ENCODE peak calls at places on chromosomes 3 and 15, in four cellular contexts. One of them, this sample, is unnamed.

GRCh38 chr15:62928242-62928995 is 114.1 kb upstream of the TPM1 start:
- DNase-seq in K562: peak
- DNase-seq in SK-N-SH: peak
- DNase-seq in GM12878: no peak
- DNase-seq in this sample: no peak

GRCh38 chr15:60729850-60730458 is 251.0 kb upstream of the ICE2 start:
- DNase-seq in K562: no peak
- DNase-seq in SK-N-SH: no peak
- DNase-seq in GM12878: no peak
- DNase-seq in this sample: no peak

GRCh38 chr15:25846377-25846776 is 16.8 kb downstream of the ATP10A start:
- DNase-seq in K562: no peak
- DNase-seq in SK-N-SH: no peak
- DNase-seq in GM12878: no peak
- DNase-seq in this sample: no peak

GRCh38 chr3:18233987-18234716 is 191.0 kb downstream of the SATB1 start:
- DNase-seq in K562: no peak
- DNase-seq in SK-N-SH: no peak
- DNase-seq in GM12878: no peak
- DNase-seq in this sample: no peak

GRCh38 chr3:51340311-51340829 is 44.7 kb upstream of the MANF start:
- DNase-seq in K562: no peak
- DNase-seq in SK-N-SH: no peak
- DNase-seq in GM12878: no peak
- DNase-seq in this sample: no peak

GRCh38 chr3:125594581-125595011 is 701 bp downstream of the OSBPL11 start:
- DNase-seq in K562: no peak
- DNase-seq in SK-N-SH: peak
- DNase-seq in GM12878: no peak
- DNase-seq in this sample: no peak

GRCh38 chr3:7630925-7631324 is 770.0 kb downstream of the GRM7 start:
- DNase-seq in K562: no peak
- DNase-seq in SK-N-SH: peak
- DNase-seq in GM12878: no peak
- DNase-seq in this sample: peak

GRCh38 chr15:45796433-45796832 is 161.6 kb downstream of the SQOR start:
- DNase-seq in K562: no peak
- DNase-seq in SK-N-SH: no peak
- DNase-seq in GM12878: no peak
- DNase-seq in this sample: no peak

GRCh38 chr15:35979608-35980007 is 433.6 kb upstream of the DPH6 start:
- DNase-seq in K562: no peak
- DNase-seq in SK-N-SH: no peak
- DNase-seq in GM12878: no peak
- DNase-seq in this sample: no peak

GRCh38 chr15:66841953-66842681 is 140.1 kb downstream of the SMAD6 start:
- DNase-seq in K562: peak
- DNase-seq in SK-N-SH: peak
- DNase-seq in GM12878: no peak
- DNase-seq in this sample: peak

GRCh38 chr15:89326316-89326715 is 8.3 kb downstream of the POLG start:
- DNase-seq in K562: no peak
- DNase-seq in SK-N-SH: no peak
- DNase-seq in GM12878: no peak
- DNase-seq in this sample: no peak

GRCh38 chr3:24373198-24373959 is 121.3 kb downstream of the THRB start:
- DNase-seq in K562: no peak
- DNase-seq in SK-N-SH: no peak
- DNase-seq in GM12878: no peak
- DNase-seq in this sample: no peak

GRCh38 chr3:178203650-178204049 is 332.6 kb upstream of the KCNMB2 start:
- DNase-seq in K562: no peak
- DNase-seq in SK-N-SH: no peak
- DNase-seq in GM12878: no peak
- DNase-seq in this sample: no peak

GRCh38 chr3:49867871-49868321 is 1.8 kb downstream of the CAMKV start:
- DNase-seq in K562: peak
- DNase-seq in SK-N-SH: no peak
- DNase-seq in GM12878: no peak
- DNase-seq in this sample: peak

GRCh38 chr3:160869825-160870224 is 113.8 kb downstream of the PPM1L start:
- DNase-seq in K562: no peak
- DNase-seq in SK-N-SH: peak
- DNase-seq in GM12878: no peak
- DNase-seq in this sample: no peak

GRCh38 chr3:116757310-116757709 is 47.7 kb downstream of the TUSC7 start:
- DNase-seq in K562: no peak
- DNase-seq in SK-N-SH: no peak
- DNase-seq in GM12878: no peak
- DNase-seq in this sample: no peak
- TF ChIP-seq USF1 in K562: no peak
- TF ChIP-seq USF1 in SK-N-SH: no peak
- TF ChIP-seq USF1 in GM12878: no peak
- TF ChIP-seq USF1 in this sample: no peak

GRCh38 chr3:141965471-141965870 is 89.0 kb downstream of the ATP1B3 start:
- DNase-seq in K562: no peak
- DNase-seq in SK-N-SH: no peak
- DNase-seq in GM12878: no peak
- DNase-seq in this sample: no peak

GRCh38 chr3:141959531-141959920 is 83.1 kb downstream of the ATP1B3 start:
- DNase-seq in K562: no peak
- DNase-seq in SK-N-SH: no peak
- DNase-seq in GM12878: no peak
- DNase-seq in this sample: no peak

GRCh38 chr3:141963301-141963700 is 86.9 kb downstream of the ATP1B3 start:
- DNase-seq in K562: no peak
- DNase-seq in SK-N-SH: no peak
- DNase-seq in GM12878: no peak
- DNase-seq in this sample: no peak

GRCh38 chr3:141959921-141960554 is 83.6 kb downstream of the ATP1B3 start:
- DNase-seq in K562: no peak
- DNase-seq in SK-N-SH: no peak
- DNase-seq in GM12878: no peak
- DNase-seq in this sample: no peak

DNA sequence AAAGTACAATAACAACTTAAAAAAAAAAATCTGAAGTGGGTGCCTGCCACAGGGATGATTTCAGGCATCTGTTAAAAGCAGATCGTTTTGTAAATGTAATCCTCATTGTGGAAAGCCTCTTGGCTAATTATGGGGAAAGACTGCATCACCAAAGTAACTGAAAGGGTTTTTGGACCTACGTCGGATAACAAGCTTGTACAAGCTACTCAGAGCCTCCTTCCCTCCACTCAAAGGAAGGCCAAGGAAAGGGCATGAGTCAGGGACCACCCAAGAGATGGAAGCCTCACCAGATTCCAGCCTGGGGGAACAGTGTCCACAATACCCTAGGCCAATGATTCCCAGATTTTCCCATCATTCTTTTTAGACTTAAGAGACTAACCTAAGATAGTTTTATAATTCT is 84.3 kb downstream of the ATP1B3 start:
- DNase-seq in K562: no peak
- DNase-seq in SK-N-SH: no peak
- DNase-seq in GM12878: no peak
- DNase-seq in this sample: no peak
- TF ChIP-seq MAX in K562: no peak
- TF ChIP-seq MAX in SK-N-SH: no peak
- TF ChIP-seq MAX in GM12878: no peak
- TF ChIP-seq MAX in this sample: no peak

DNA sequence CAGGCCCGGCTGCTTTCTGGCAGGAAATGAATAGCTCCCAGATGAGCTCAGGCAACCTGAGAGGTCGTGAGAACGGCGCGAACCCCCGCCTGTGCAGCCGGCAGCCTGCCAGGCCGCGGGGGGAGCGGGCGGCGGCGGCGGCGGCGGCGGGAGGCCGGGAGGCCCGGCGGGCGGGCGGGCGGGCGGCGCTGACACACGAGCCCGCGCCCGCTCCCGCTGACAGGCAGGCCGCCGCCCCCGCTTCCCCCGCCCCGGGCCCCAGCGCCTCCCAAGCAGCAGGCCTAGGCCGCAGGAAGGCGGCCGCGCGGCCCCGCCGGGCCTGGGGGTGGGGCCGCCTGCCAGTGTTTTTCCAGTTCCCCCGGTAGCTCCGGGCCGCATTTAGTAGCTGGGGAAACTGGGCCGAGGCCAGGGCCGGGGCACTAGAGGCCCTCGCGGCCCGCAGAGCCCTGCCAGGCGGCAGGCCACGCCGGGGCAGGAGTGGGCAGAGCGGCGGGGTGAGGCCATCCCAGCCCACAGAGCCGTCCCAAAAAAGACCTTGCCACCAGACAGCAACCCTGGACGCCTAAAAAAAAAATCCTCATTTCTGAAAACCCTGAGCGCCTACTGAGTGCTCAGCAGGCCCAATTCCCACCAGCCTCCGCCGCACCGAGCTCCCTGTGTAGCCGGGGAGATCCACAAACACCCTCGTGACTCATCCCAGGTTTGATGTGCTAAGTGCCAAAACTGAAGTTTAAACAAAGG is 5.6 kb downstream of the HES1 start:
- DNase-seq in K562: peak
- DNase-seq in SK-N-SH: peak
- DNase-seq in GM12878: no peak
- DNase-seq in this sample: peak
- TF ChIP-seq USF1 in K562: no peak
- TF ChIP-seq USF1 in SK-N-SH: no peak
- TF ChIP-seq USF1 in GM12878: no peak
- TF ChIP-seq USF1 in this sample: no peak

GRCh38 chr3:175479175-175479574 is 620.0 kb downstream of the NAALADL2 start:
- DNase-seq in K562: no peak
- DNase-seq in SK-N-SH: no peak
- DNase-seq in GM12878: no peak
- DNase-seq in this sample: no peak

GRCh38 chr3:175477651-175478224 is 618.6 kb downstream of the NAALADL2 start:
- DNase-seq in K562: no peak
- DNase-seq in SK-N-SH: no peak
- DNase-seq in GM12878: no peak
- DNase-seq in this sample: no peak

GRCh38 chr3:175475765-175476164 is 616.6 kb downstream of the NAALADL2 start:
- DNase-seq in K562: no peak
- DNase-seq in SK-N-SH: no peak
- DNase-seq in GM12878: no peak
- DNase-seq in this sample: no peak

GRCh38 chr3:175476489-175476888 is 617.4 kb downstream of the NAALADL2 start:
- DNase-seq in K562: no peak
- DNase-seq in SK-N-SH: no peak
- DNase-seq in GM12878: no peak
- DNase-seq in this sample: no peak

GRCh38 chr3:175479800-175480199 is 620.7 kb downstream of the NAALADL2 start:
- DNase-seq in K562: no peak
- DNase-seq in SK-N-SH: no peak
- DNase-seq in GM12878: no peak
- DNase-seq in this sample: no peak
- TF ChIP-seq MAX in K562: no peak
- TF ChIP-seq MAX in SK-N-SH: no peak
- TF ChIP-seq MAX in GM12878: no peak
- TF ChIP-seq MAX in this sample: no peak

DNA sequence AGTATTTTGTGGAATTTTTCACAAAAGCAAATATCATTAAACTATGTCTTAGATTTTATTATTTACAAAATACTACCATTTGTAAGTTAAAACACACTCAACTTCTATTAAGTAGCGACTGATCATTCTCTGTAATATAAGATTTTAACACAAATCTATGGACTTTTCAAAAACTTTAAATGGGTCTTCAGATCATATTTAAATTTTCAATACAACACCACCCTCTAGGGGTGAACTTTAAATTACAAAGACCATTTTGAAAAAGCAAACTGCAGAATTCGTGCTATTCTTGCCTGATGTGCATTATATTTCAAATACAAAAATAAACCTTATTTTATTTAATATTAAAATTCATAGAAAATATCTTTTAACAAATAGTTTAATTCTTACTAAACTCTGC is 8.2 kb upstream of the VGLL4 start:
- DNase-seq in K562: peak
- DNase-seq in SK-N-SH: peak
- DNase-seq in GM12878: no peak
- DNase-seq in this sample: no peak
- TF ChIP-seq USF1 in K562: no peak
- TF ChIP-seq USF1 in SK-N-SH: no peak
- TF ChIP-seq USF1 in GM12878: no peak
- TF ChIP-seq USF1 in this sample: no peak

GRCh38 chr3:47603332-47603731 is 24.7 kb upstream of the CSPG5 start:
- DNase-seq in K562: no peak
- DNase-seq in SK-N-SH: no peak
- DNase-seq in GM12878: no peak
- DNase-seq in this sample: no peak
- TF ChIP-seq MAX in K562: no peak
- TF ChIP-seq MAX in SK-N-SH: no peak
- TF ChIP-seq MAX in GM12878: no peak
- TF ChIP-seq MAX in this sample: no peak

GRCh38 chr3:194333212-194333980 is 17.7 kb downstream of the CPN2 start:
- DNase-seq in K562: peak
- DNase-seq in SK-N-SH: peak
- DNase-seq in GM12878: no peak
- DNase-seq in this sample: peak
- TF ChIP-seq USF1 in K562: no peak
- TF ChIP-seq USF1 in SK-N-SH: no peak
- TF ChIP-seq USF1 in GM12878: no peak
- TF ChIP-seq USF1 in this sample: peak